ENCODE peak calls at places on chromosomes 1 and 21, in six cellular contexts. S, D, R, Z, V and H are unnamed samples.

GRCh38 chr1:186374313-186375151 is 521 bp downstream of the TPR start:
- DNase-seq in D (peak), R (peak), Z (peak), V (peak), S (peak), H (peak)

GRCh38 chr1:66981679-66982078 is 56.9 kb downstream of the MIER1 start:
- DNase-seq in Z (no peak), R (no peak), S (peak), V (no peak), D (no peak), H (no peak)

GRCh38 chr1:204885288-204885711 is 14.6 kb downstream of the NFASC start:
- DNase-seq in R (peak), D (no peak), Z (no peak), V (no peak), S (no peak), H (no peak)

GRCh38 chr21:31198575-31198974 is 145.5 kb downstream of the TIAM1 start:
- DNase-seq in D (peak), R (peak), Z (peak), V (no peak), S (peak), H (peak)

GRCh38 chr1:55334140-55334539 is 119.0 kb upstream of the USP24 start:
- DNase-seq in V (no peak), R (no peak), S (no peak), Z (no peak), D (peak), H (peak)

GRCh38 chr1:31855038-31855845 is 39.4 kb upstream of the SPOCD1 start:
- DNase-seq in Z (no peak), V (no peak), D (no peak), S (peak), R (peak), H (no peak)

GRCh38 chr1:234656981-234657651 is 47.1 kb upstream of the IRF2BP2 start:
- DNase-seq in R (peak), D (peak), S (peak), V (no peak), Z (no peak), H (peak)

GRCh38 chr1:167635233-167635648 is 5.2 kb downstream of the RCSD1 start:
- DNase-seq in D (no peak), S (no peak), R (no peak), Z (peak), V (no peak), H (no peak)

GRCh38 chr1:201486158-201486557 is 17.2 kb upstream of the PHLDA3 start:
- DNase-seq in Z (no peak), R (no peak), D (peak), S (no peak), V (no peak), H (no peak)

GRCh38 chr21:43340491-43341348 is 86.2 kb downstream of the SIK1 start:
- DNase-seq in S (peak), Z (peak), R (no peak), V (no peak), D (peak), H (no peak)

GRCh38 chr1:228860911-228861829 is 125.9 kb downstream of the RHOU start:
- DNase-seq in D (no peak), V (peak), R (peak), S (peak), Z (no peak), H (no peak)

GRCh38 chr1:70911861-70912260 is 135.8 kb downstream of the PTGER3 start:
- DNase-seq in R (no peak), V (no peak), S (no peak), Z (no peak), D (no peak), H (no peak)

GRCh38 chr1:8157765-8158164 is 131.7 kb upstream of the ERRFI1 start:
- DNase-seq in V (no peak), Z (no peak), R (no peak), S (no peak), D (no peak), H (no peak)

GRCh38 chr1:245869847-245870246 is 637.2 kb downstream of the SMYD3 start:
- DNase-seq in D (no peak), Z (no peak), S (no peak), R (no peak), V (no peak), H (no peak)

GRCh38 chr1:96971849-96972602 is 250.4 kb downstream of the PTBP2 start:
- DNase-seq in Z (no peak), D (no peak), S (no peak), R (no peak), V (no peak), H (no peak)

GRCh38 chr1:236089046-236089773 is 24.3 kb upstream of the NID1 start:
- DNase-seq in R (no peak), S (peak), D (peak), V (no peak), Z (no peak), H (no peak)

GRCh38 chr1:65049941-65050713 is 83.8 kb upstream of the JAK1 start:
- DNase-seq in Z (no peak), V (no peak), S (no peak), D (no peak), R (no peak), H (no peak)

GRCh38 chr1:200889571-200889970 is 5.1 kb upstream of the INAVA start:
- DNase-seq in R (no peak), S (no peak), Z (no peak), D (no peak), V (no peak), H (no peak)

GRCh38 chr1:65881070-65881594 is 88.4 kb downstream of the PDE4B start:
- DNase-seq in D (no peak), R (no peak), V (no peak), S (no peak), Z (no peak), H (no peak)

GRCh38 chr21:45747802-45748445 is 104.4 kb downstream of the PCBP3 start:
- DNase-seq in S (peak), V (no peak), Z (no peak), D (no peak), R (no peak), H (no peak)

GRCh38 chr21:42234026-42234425 is 15.1 kb downstream of the ABCG1 start:
- DNase-seq in S (no peak), R (no peak), Z (no peak), V (no peak), D (no peak), H (no peak)

GRCh38 chr21:42236014-42236413 is 17.1 kb downstream of the ABCG1 start:
- DNase-seq in S (no peak), Z (no peak), D (no peak), R (no peak), V (no peak), H (no peak)

GRCh38 chr21:42235593-42235992 is 16.7 kb downstream of the ABCG1 start:
- DNase-seq in R (no peak), Z (peak), V (no peak), S (no peak), D (peak), H (no peak)

GRCh38 chr21:42233067-42233981 is 14.4 kb downstream of the ABCG1 start:
- DNase-seq in R (peak), V (peak), S (peak), Z (peak), D (peak), H (peak)

GRCh38 chr21:42234464-42235241 is 15.7 kb downstream of the ABCG1 start:
- DNase-seq in S (peak), V (no peak), R (peak), D (peak), Z (peak), H (peak)
- TF ChIP-seq MYC in S (no peak), V (no peak), R (no peak), D (no peak), Z (no peak), H (no peak)

DNA sequence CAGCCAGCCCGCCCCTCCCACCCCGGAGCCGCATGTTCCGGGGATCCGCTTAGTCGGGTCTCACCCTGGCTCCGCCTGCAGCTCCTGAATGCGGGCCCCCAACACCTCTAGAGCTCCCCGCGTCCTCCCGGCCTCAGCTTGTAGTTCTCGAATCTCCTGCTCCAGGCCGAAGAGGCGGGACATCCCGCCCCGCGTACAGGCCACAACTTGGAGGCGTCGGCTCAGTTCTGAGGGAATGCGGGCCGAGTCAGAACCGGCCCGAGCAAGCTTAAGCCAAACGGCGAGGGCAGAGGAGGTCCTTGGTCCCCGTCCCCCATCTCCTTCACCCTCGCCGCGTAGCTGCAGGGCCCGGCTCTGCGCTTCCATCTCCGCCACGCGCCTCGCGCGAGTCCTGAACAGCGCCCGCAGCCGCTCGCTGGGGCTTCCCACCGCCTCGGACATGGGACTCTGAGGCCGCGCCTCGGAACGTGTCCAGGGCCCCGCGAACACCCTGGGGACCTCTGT is 911 bp downstream of the CCDC17 start:
- DNase-seq in D (no peak), Z (no peak), V (no peak), R (no peak), S (no peak), H (no peak)
- TF ChIP-seq MYC in D (no peak), Z (no peak), V (no peak), R (no peak), S (no peak), H (no peak)

DNA sequence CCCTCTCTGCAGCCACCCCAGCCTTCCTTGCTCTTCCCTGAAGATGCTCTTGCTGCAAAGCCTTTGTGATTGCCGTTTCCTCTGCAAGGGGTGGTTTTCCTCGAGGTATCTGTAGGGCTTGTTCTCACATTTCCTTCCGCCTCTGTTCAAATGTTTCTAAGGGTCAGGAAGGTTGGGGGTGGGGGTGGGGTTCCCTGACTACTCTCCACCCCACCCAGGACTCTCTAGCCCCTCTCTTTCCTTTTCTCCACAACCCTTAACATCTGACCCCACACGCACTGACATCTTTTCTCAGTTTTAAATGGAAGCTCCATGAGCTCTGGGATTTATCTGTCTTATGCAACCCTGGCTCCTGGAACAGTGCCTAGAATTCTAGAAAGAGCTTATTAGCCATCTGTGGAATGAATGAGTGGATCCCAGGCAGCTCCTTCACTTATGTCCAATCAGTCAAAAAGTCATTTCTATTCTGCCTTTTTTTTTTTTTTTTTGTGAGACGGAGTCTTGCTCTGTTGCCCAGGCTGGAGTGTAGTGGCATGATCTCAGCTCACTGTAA is 27.3 kb upstream of the ZNF362 start:
- DNase-seq in S (no peak), Z (no peak), R (no peak), D (no peak), V (no peak), H (no peak)
- TF ChIP-seq MYC in S (no peak), Z (no peak), R (no peak), D (no peak), V (no peak), H (no peak)

GRCh38 chr1:116954450-116954849 is 44.7 kb downstream of the PTGFRN start:
- DNase-seq in S (no peak), Z (no peak), D (no peak), V (no peak), R (no peak), H (no peak)

GRCh38 chr1:116951175-116951935 is 41.6 kb downstream of the PTGFRN start:
- DNase-seq in V (no peak), D (peak), R (no peak), Z (no peak), S (no peak), H (no peak)

GRCh38 chr1:116957646-116958045 is 43.9 kb upstream of the CD101 start:
- DNase-seq in V (no peak), Z (no peak), D (no peak), S (no peak), R (no peak), H (no peak)

GRCh38 chr1:116958110-116958509 is 43.5 kb upstream of the CD101 start:
- DNase-seq in Z (no peak), V (no peak), S (no peak), D (no peak), R (no peak), H (no peak)

GRCh38 chr1:116956378-116956777 is 45.2 kb upstream of the CD101 start:
- DNase-seq in S (no peak), V (no peak), R (no peak), Z (no peak), D (no peak), H (no peak)
- TF ChIP-seq MYC in S (no peak), V (no peak), R (no peak), Z (no peak), D (no peak), H (no peak)

DNA sequence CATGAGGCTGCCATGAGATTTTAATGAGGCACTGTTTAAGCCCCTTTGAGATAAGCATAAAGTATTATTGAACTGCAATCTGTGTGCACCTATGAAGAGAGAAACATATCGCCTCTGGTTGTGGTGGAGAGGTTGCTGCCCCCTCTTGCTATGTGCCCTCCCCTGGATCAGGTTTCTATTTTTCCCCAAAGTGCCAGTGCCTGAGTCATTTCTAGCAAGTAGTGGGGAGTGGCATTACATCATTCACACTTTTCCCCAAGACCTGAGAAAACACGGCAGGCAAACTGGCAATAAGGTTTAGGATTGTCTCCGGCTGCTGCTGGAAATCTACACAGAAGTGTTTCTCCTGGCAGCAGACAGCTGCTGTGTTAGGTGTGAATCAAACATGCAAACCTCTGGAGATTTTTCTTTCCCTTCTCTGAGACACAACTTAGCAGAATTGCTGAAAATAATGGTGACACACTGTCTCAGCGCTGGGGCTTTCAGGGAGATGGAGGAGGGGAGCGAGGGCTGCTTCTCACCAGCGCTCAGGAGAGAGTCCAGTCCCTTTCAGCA is 13.6 kb upstream of the RGS16 start:
- DNase-seq in Z (no peak), R (no peak), V (no peak), D (no peak), S (no peak), H (peak)
- TF ChIP-seq MYC in Z (no peak), R (no peak), V (no peak), D (no peak), S (no peak), H (no peak)

GRCh38 chr1:18922319-18922726 is 20.0 kb upstream of the ALDH4A1 start:
- DNase-seq in S (peak), D (peak), Z (no peak), R (peak), V (no peak), H (peak)
- TF ChIP-seq MYC in S (no peak), D (no peak), Z (no peak), R (no peak), V (no peak), H (no peak)

GRCh38 chr1:157105988-157106812 is 6.6 kb upstream of the ETV3L start:
- DNase-seq in R (no peak), D (peak), V (peak), S (peak), Z (no peak), H (peak)
- TF ChIP-seq MYC in R (no peak), D (no peak), V (no peak), S (no peak), Z (no peak), H (no peak)

DNA sequence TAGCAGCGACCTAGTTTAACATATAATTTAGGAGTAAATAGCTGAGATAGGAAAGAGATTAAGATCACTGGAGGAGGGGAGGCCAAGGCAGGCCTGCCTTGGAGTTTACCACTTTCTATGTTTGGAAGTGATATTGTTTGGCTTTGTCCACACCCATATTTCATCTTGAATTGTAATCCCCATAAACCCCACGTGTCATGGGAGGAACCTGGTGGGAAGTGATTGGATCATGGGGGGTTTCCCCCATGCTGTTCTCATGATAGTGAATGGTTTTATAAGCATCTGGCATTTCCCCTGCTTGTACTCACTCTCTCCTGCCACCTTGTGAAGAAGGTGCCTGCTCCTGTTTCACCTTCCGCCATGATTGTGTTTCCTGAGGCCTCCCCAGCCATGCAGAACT is 58.3 kb upstream of the ARTN start:
- DNase-seq in Z (no peak), R (no peak), S (no peak), V (no peak), D (no peak), H (no peak)
- TF ChIP-seq MYC in Z (no peak), R (no peak), S (no peak), V (no peak), D (no peak), H (no peak)

GRCh38 chr1:25729774-25730173 is 70.2 kb upstream of the SELENON start:
- DNase-seq in R (no peak), D (peak), V (no peak), S (no peak), Z (no peak), H (no peak)

GRCh38 chr1:25727026-25727818 is 72.8 kb upstream of the SELENON start:
- DNase-seq in D (no peak), V (no peak), S (no peak), Z (no peak), R (no peak), H (no peak)

GRCh38 chr1:25729045-25729444 is 70.9 kb upstream of the SELENON start:
- DNase-seq in Z (no peak), R (no peak), V (no peak), D (no peak), S (no peak), H (no peak)

GRCh38 chr1:25728301-25728935 is 71.6 kb upstream of the SELENON start:
- DNase-seq in Z (no peak), R (no peak), V (no peak), D (no peak), S (no peak), H (no peak)

DNA sequence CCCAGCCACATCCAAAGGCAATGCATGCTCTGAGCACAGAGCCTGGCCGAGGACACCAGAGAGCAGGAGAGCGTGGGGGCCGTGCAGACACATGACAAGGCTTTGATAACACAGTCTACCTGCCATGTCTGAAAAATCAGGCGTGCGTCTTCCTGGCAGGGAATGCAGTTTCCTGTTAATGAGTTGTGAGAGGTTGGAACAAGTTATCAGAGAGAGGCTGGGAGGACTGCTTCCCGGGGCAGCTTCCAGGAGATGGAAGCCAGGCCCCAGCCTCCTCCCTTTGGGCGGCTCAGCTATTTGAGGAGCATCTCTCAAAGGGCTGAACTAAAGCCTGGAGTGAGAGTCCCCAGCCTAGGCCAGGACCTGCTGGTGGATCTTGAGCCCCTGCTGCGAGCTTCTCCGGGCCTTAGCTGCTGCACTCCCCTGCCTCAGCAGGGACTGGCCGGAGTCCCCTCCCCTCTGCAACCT is 72.1 kb upstream of the SELENON start:
- DNase-seq in Z (no peak), R (peak), S (no peak), D (peak), V (no peak), H (no peak)
- TF ChIP-seq MYC in Z (no peak), R (no peak), S (no peak), D (no peak), V (no peak), H (no peak)

GRCh38 chr1:219174672-219175564 is 1.2 kb downstream of the LYPLAL1 start:
- DNase-seq in D (peak), V (peak), S (no peak), R (peak), Z (peak), H (peak)
- TF ChIP-seq MYC in D (no peak), V (no peak), S (no peak), R (no peak), Z (no peak), H (no peak)